ENCODE peak calls at places on chromosomes 2 and 18, in seven cellular contexts. U is fibroblast of villous mesenchyme, J is HTR-8/SVneo, P is cardiac fibroblast, Z is coronary artery, F is cerebellum, N is iPS-NIHi11. A is an unnamed sample.

GRCh38 chr2:153100139-153100538 is 378.4 kb downstream of the RPRM start:
- DNase-seq in U (no peak), J (no peak), P (no peak), Z (no peak), F (no peak), N (no peak), A (no peak)

GRCh38 chr18:22199005-22199404 is 29.6 kb downstream of the GATA6 start:
- DNase-seq in U (peak; percentile 59), J (no peak), P (no peak), Z (no peak), F (no peak), N (no peak), A (no peak)

GRCh38 chr18:34385306-34385705 is 160.6 kb upstream of the NOL4 start:
- DNase-seq in U (no peak), J (no peak), P (no peak), Z (no peak), F (no peak), N (no peak), A (no peak)

GRCh38 chr2:149040451-149040850 is 2.0 kb downstream of the LYPD6B start:
- DNase-seq in U (peak; percentile 19), J (no peak), P (no peak), Z (no peak), F (no peak), N (peak; percentile 78), A (no peak)

GRCh38 chr2:45872211-45872610 is 220.7 kb downstream of the PRKCE start:
- DNase-seq in U (peak; percentile 40), J (no peak), P (peak; percentile 29), Z (peak; percentile 28), F (no peak), N (no peak), A (no peak)

GRCh38 chr2:869894-870293 is 80.8 kb upstream of the SNTG2 start:
- DNase-seq in U (no peak), J (no peak), P (no peak), Z (peak; percentile 11), F (no peak), N (no peak), A (no peak)

GRCh38 chr2:206164261-206164862 is 4.7 kb downstream of the EEF1B2 start:
- DNase-seq in U (peak; percentile 52), J (peak; percentile 21), P (peak; percentile 61), Z (no peak), F (peak; percentile 47), N (peak; percentile 24), A (peak; percentile 62)

GRCh38 chr2:66462196-66462825 is 27.4 kb downstream of the MEIS1 start:
- DNase-seq in U (no peak), J (no peak), P (no peak), Z (no peak), F (no peak), N (no peak), A (no peak)

GRCh38 chr2:81495556-81495955 is 1191.0 kb upstream of the LRRTM1 start:
- DNase-seq in U (no peak), J (no peak), P (no peak), Z (no peak), F (no peak), N (no peak), A (no peak)

GRCh38 chr2:237724811-237725478 is 73.6 kb upstream of the RBM44 start:
- DNase-seq in U (no peak), J (no peak), P (no peak), Z (no peak), F (no peak), N (no peak), A (no peak)

GRCh38 chr2:141899740-141900139 is 231.1 kb downstream of the LRP1B start:
- DNase-seq in U (no peak), J (no peak), P (no peak), Z (no peak), F (peak; percentile 1), N (no peak), A (no peak)

GRCh38 chr2:241970711-241971110 is 101.2 kb downstream of the RTP5 start:
- DNase-seq in U (no peak), J (no peak), P (no peak), Z (no peak), F (no peak), N (no peak), A (no peak)

GRCh38 chr18:9989481-9989880 is 75.7 kb downstream of the VAPA start:
- DNase-seq in U (no peak), J (no peak), P (peak; percentile 23), Z (no peak), F (no peak), N (no peak), A (no peak)

GRCh38 chr2:223633656-223634055 is 31.5 kb upstream of the SCG2 start:
- DNase-seq in U (no peak), J (no peak), P (no peak), Z (no peak), F (peak; percentile 2), N (no peak), A (no peak)

GRCh38 chr2:50751255-50752069 is 280.5 kb downstream of the NRXN1 start:
- DNase-seq in U (no peak), J (no peak), P (peak; percentile 3), Z (no peak), F (peak; percentile 20), N (no peak), A (peak; percentile 10)

GRCh38 chr18:31512203-31512764 is 14.3 kb downstream of the DSG2 start:
- DNase-seq in U (peak; percentile 82), J (peak; percentile 20), P (peak; percentile 60), Z (no peak), F (no peak), N (peak; percentile 24), A (peak; percentile 83)

GRCh38 chr2:17065536-17065935 is 399.9 kb upstream of the CYRIA start:
- DNase-seq in U (peak; percentile 45), J (no peak), P (no peak), Z (no peak), F (no peak), N (no peak), A (no peak)

GRCh38 chr2:20015482-20016083 is 3.1 kb upstream of the MATN3 start:
- DNase-seq in U (peak; percentile 70), J (peak; percentile 63), P (peak; percentile 80), Z (no peak), F (peak; percentile 63), N (peak; percentile 51), A (peak; percentile 77)

GRCh38 chr2:100957971-100958653 is 44.0 kb upstream of the RPL31 start:
- DNase-seq in U (peak; percentile 93), J (no peak), P (peak; percentile 93), Z (no peak), F (peak; percentile 42), N (no peak), A (peak; percentile 79)

GRCh38 chr2:46955764-46956163 is 40.2 kb upstream of the MCFD2 start:
- DNase-seq in U (no peak), J (no peak), P (no peak), Z (no peak), F (no peak), N (no peak), A (no peak)

GRCh38 chr2:46825958-46826897 is 89.4 kb downstream of the MCFD2 start:
- DNase-seq in U (peak; percentile 61), J (no peak), P (peak; percentile 62), Z (peak; percentile 68), F (no peak), N (no peak), A (peak; percentile 36)

GRCh38 chr2:149692837-149693518 is 105.4 kb upstream of the MMADHC start:
- DNase-seq in U (peak; percentile 85), J (no peak), P (peak; percentile 15), Z (no peak), F (no peak), N (no peak), A (peak; percentile 10)

GRCh38 chr2:1625281-1626001 is 118.9 kb downstream of the PXDN start:
- DNase-seq in U (peak; percentile 79), J (peak; percentile 57), P (peak; percentile 59), Z (peak; percentile 71), F (no peak), N (peak; percentile 85), A (peak; percentile 81)

GRCh38 chr2:103138123-103138886 is 376.5 kb downstream of the TMEM182 start:
- DNase-seq in U (no peak), J (no peak), P (no peak), Z (no peak), F (no peak), N (no peak), A (no peak)

GRCh38 chr2:49210191-49210590 is 55.9 kb upstream of the FSHR start:
- DNase-seq in U (no peak), J (no peak), P (no peak), Z (no peak), F (no peak), N (peak; percentile 54), A (no peak)

GRCh38 chr18:77218642-77219041 is 31.0 kb upstream of the GALR1 start:
- DNase-seq in U (no peak), J (no peak), P (no peak), Z (no peak), F (no peak), N (no peak), A (no peak)